ENCODE peak calls at places on chromosomes 12 and 14, in four cellular contexts. One of them, this sample, is unnamed.

GRCh38 chr12:7146228-7146627 is 16.1 kb downstream of the CLSTN3 start:
- DNase-seq in upper lobe of right lung: peak; percentile 12
- DNase-seq in cardiac fibroblast: no peak
- DNase-seq in dorsolateral prefrontal cortex: no peak
- DNase-seq in this sample: no peak

GRCh38 chr12:100799770-100800169 is 5.2 kb downstream of the ANO4 start:
- DNase-seq in upper lobe of right lung: no peak
- DNase-seq in cardiac fibroblast: no peak
- DNase-seq in dorsolateral prefrontal cortex: peak; percentile 13
- DNase-seq in this sample: peak; percentile 33

GRCh38 chr12:111692575-111693210 is 6.8 kb downstream of the ACAD10 start:
- DNase-seq in upper lobe of right lung: no peak
- DNase-seq in cardiac fibroblast: peak; percentile 20
- DNase-seq in dorsolateral prefrontal cortex: no peak
- DNase-seq in this sample: no peak

GRCh38 chr12:46964496-46965098 is 114.8 kb upstream of the PCED1B start:
- DNase-seq in upper lobe of right lung: no peak
- DNase-seq in cardiac fibroblast: peak; percentile 71
- DNase-seq in dorsolateral prefrontal cortex: no peak
- DNase-seq in this sample: peak; percentile 88

GRCh38 chr12:101992091-101992490 is 69.7 kb downstream of the WASHC3 start:
- DNase-seq in upper lobe of right lung: no peak
- DNase-seq in cardiac fibroblast: peak; percentile 16
- DNase-seq in dorsolateral prefrontal cortex: no peak
- DNase-seq in this sample: peak; percentile 23

GRCh38 chr14:101496779-101497420 is 64.4 kb upstream of the DIO3 start:
- DNase-seq in upper lobe of right lung: peak; percentile 33
- DNase-seq in cardiac fibroblast: no peak
- DNase-seq in dorsolateral prefrontal cortex: no peak
- DNase-seq in this sample: no peak

GRCh38 chr12:124512667-124513296 is 54.6 kb downstream of the NCOR2 start:
- DNase-seq in upper lobe of right lung: peak; percentile 93
- DNase-seq in cardiac fibroblast: peak; percentile 97
- DNase-seq in dorsolateral prefrontal cortex: peak; percentile 73
- DNase-seq in this sample: peak; percentile 92

GRCh38 chr12:62372825-62373224 is 93.8 kb upstream of the MON2 start:
- DNase-seq in upper lobe of right lung: no peak
- DNase-seq in cardiac fibroblast: no peak
- DNase-seq in dorsolateral prefrontal cortex: no peak
- DNase-seq in this sample: no peak

GRCh38 chr14:43539210-43539609 is 967.9 kb downstream of the FSCB start:
- DNase-seq in upper lobe of right lung: no peak
- DNase-seq in cardiac fibroblast: peak; percentile 46
- DNase-seq in dorsolateral prefrontal cortex: no peak
- DNase-seq in this sample: no peak

GRCh38 chr12:11650279-11650696 is 814 bp downstream of the ETV6 start:
- DNase-seq in upper lobe of right lung: no peak
- DNase-seq in cardiac fibroblast: no peak
- DNase-seq in dorsolateral prefrontal cortex: peak; percentile 33
- DNase-seq in this sample: no peak

GRCh38 chr12:77584860-77585259 is 245.8 kb upstream of the NAV3 start:
- DNase-seq in upper lobe of right lung: no peak
- DNase-seq in cardiac fibroblast: no peak
- DNase-seq in dorsolateral prefrontal cortex: no peak
- DNase-seq in this sample: no peak

GRCh38 chr14:26394114-26394855 is 203.5 kb downstream of the NOVA1 start:
- DNase-seq in upper lobe of right lung: no peak
- DNase-seq in cardiac fibroblast: peak; percentile 64
- DNase-seq in dorsolateral prefrontal cortex: no peak
- DNase-seq in this sample: peak; percentile 1

GRCh38 chr12:104049278-104050257 is at the start of gene GLT8D2:
- DNase-seq in upper lobe of right lung: peak; percentile 71
- DNase-seq in cardiac fibroblast: peak; percentile 81
- DNase-seq in dorsolateral prefrontal cortex: no peak
- DNase-seq in this sample: peak; percentile 85

GRCh38 chr14:55297611-55298323 is 26.5 kb downstream of the FBXO34 start:
- DNase-seq in upper lobe of right lung: no peak
- DNase-seq in cardiac fibroblast: no peak
- DNase-seq in dorsolateral prefrontal cortex: no peak
- DNase-seq in this sample: no peak

GRCh38 chr12:171743-172705 is 41.9 kb downstream of the SLC6A12 start:
- DNase-seq in upper lobe of right lung: no peak
- DNase-seq in cardiac fibroblast: no peak
- DNase-seq in dorsolateral prefrontal cortex: no peak
- DNase-seq in this sample: no peak

GRCh38 chr12:1540690-1541089 is 53.7 kb downstream of the FBXL14 start:
- DNase-seq in upper lobe of right lung: no peak
- DNase-seq in cardiac fibroblast: no peak
- DNase-seq in dorsolateral prefrontal cortex: no peak
- DNase-seq in this sample: no peak

GRCh38 chr14:68709007-68709406 is 83.9 kb downstream of the ZFP36L1 start:
- DNase-seq in upper lobe of right lung: no peak
- DNase-seq in cardiac fibroblast: no peak
- DNase-seq in dorsolateral prefrontal cortex: no peak
- DNase-seq in this sample: no peak

GRCh38 chr12:105706321-105706972 is 376.0 kb downstream of the C12orf75 start:
- DNase-seq in upper lobe of right lung: no peak
- DNase-seq in cardiac fibroblast: no peak
- DNase-seq in dorsolateral prefrontal cortex: peak; percentile 8
- DNase-seq in this sample: peak; percentile 43

GRCh38 chr12:39692258-39692853 is 72.8 kb upstream of the ABCD2 start:
- DNase-seq in upper lobe of right lung: no peak
- DNase-seq in cardiac fibroblast: peak; percentile 24
- DNase-seq in dorsolateral prefrontal cortex: no peak
- DNase-seq in this sample: peak; percentile 6

GRCh38 chr12:13602217-13602616 is 379.2 kb downstream of the GRIN2B start:
- DNase-seq in upper lobe of right lung: no peak
- DNase-seq in cardiac fibroblast: no peak
- DNase-seq in dorsolateral prefrontal cortex: no peak
- DNase-seq in this sample: no peak

GRCh38 chr12:42145552-42146215 is 1.0 kb upstream of the GXYLT1 start:
- DNase-seq in upper lobe of right lung: no peak
- DNase-seq in cardiac fibroblast: no peak
- DNase-seq in dorsolateral prefrontal cortex: no peak
- DNase-seq in this sample: no peak

GRCh38 chr12:21301-22189 is 45.0 kb upstream of the IQSEC3 start:
- DNase-seq in upper lobe of right lung: peak; percentile 73
- DNase-seq in cardiac fibroblast: no peak
- DNase-seq in dorsolateral prefrontal cortex: no peak
- DNase-seq in this sample: no peak

GRCh38 chr12:70722584-70723343 is 85.5 kb upstream of the PTPRB start:
- DNase-seq in upper lobe of right lung: no peak
- DNase-seq in cardiac fibroblast: peak; percentile 71
- DNase-seq in dorsolateral prefrontal cortex: no peak
- DNase-seq in this sample: peak; percentile 13

GRCh38 chr12:48165089-48166031 is 8.0 kb upstream of the ASB8 start:
- DNase-seq in upper lobe of right lung: no peak
- DNase-seq in cardiac fibroblast: peak; percentile 76
- DNase-seq in dorsolateral prefrontal cortex: no peak
- DNase-seq in this sample: peak; percentile 67

GRCh38 chr12:12722351-12723146 is 5.4 kb downstream of the CDKN1B start:
- DNase-seq in upper lobe of right lung: no peak
- DNase-seq in cardiac fibroblast: peak; percentile 26
- DNase-seq in dorsolateral prefrontal cortex: no peak
- DNase-seq in this sample: no peak

GRCh38 chr12:25797335-25797863 is 161.1 kb upstream of the RASSF8 start:
- DNase-seq in upper lobe of right lung: no peak
- DNase-seq in cardiac fibroblast: no peak
- DNase-seq in dorsolateral prefrontal cortex: no peak
- DNase-seq in this sample: no peak

GRCh38 chr12:67818379-67819001 is 169.9 kb downstream of the DYRK2 start:
- DNase-seq in upper lobe of right lung: no peak
- DNase-seq in cardiac fibroblast: no peak
- DNase-seq in dorsolateral prefrontal cortex: no peak
- DNase-seq in this sample: peak; percentile 72

GRCh38 chr14:33343016-33343415 is 404.3 kb downstream of the NPAS3 start:
- DNase-seq in upper lobe of right lung: no peak
- DNase-seq in cardiac fibroblast: peak; percentile 7
- DNase-seq in dorsolateral prefrontal cortex: no peak
- DNase-seq in this sample: peak; percentile 13

GRCh38 chr12:113301811-113302210 is 33.1 kb downstream of the SLC8B1 start:
- DNase-seq in upper lobe of right lung: no peak
- DNase-seq in cardiac fibroblast: no peak
- DNase-seq in dorsolateral prefrontal cortex: no peak
- DNase-seq in this sample: no peak

GRCh38 chr14:90060965-90061848 is 587 bp upstream of the KCNK13 start:
- DNase-seq in upper lobe of right lung: no peak
- DNase-seq in cardiac fibroblast: no peak
- DNase-seq in dorsolateral prefrontal cortex: no peak
- DNase-seq in this sample: no peak

GRCh38 chr14:58641509-58641908 is 3.7 kb downstream of the DACT1 start:
- DNase-seq in upper lobe of right lung: no peak
- DNase-seq in cardiac fibroblast: no peak
- DNase-seq in dorsolateral prefrontal cortex: no peak
- DNase-seq in this sample: no peak
- TF ChIP-seq CTCF in upper lobe of right lung: no peak
- TF ChIP-seq CTCF in cardiac fibroblast: peak; percentile 34
- TF ChIP-seq CTCF in dorsolateral prefrontal cortex: no peak
- TF ChIP-seq CTCF in this sample: peak; percentile 7

GRCh38 chr12:51676875-51677274 is 85.8 kb downstream of the SCN8A start:
- DNase-seq in upper lobe of right lung: no peak
- DNase-seq in cardiac fibroblast: no peak
- DNase-seq in dorsolateral prefrontal cortex: no peak
- DNase-seq in this sample: no peak

GRCh38 chr12:51672334-51672733 is 81.3 kb downstream of the SCN8A start:
- DNase-seq in upper lobe of right lung: no peak
- DNase-seq in cardiac fibroblast: no peak
- DNase-seq in dorsolateral prefrontal cortex: no peak
- DNase-seq in this sample: no peak

GRCh38 chr12:51678086-51678724 is 87.2 kb downstream of the SCN8A start:
- DNase-seq in upper lobe of right lung: no peak
- DNase-seq in cardiac fibroblast: peak; percentile 63
- DNase-seq in dorsolateral prefrontal cortex: no peak
- DNase-seq in this sample: peak; percentile 64

GRCh38 chr12:51669996-51670395 is 79.0 kb downstream of the SCN8A start:
- DNase-seq in upper lobe of right lung: no peak
- DNase-seq in cardiac fibroblast: no peak
- DNase-seq in dorsolateral prefrontal cortex: no peak
- DNase-seq in this sample: no peak

DNA sequence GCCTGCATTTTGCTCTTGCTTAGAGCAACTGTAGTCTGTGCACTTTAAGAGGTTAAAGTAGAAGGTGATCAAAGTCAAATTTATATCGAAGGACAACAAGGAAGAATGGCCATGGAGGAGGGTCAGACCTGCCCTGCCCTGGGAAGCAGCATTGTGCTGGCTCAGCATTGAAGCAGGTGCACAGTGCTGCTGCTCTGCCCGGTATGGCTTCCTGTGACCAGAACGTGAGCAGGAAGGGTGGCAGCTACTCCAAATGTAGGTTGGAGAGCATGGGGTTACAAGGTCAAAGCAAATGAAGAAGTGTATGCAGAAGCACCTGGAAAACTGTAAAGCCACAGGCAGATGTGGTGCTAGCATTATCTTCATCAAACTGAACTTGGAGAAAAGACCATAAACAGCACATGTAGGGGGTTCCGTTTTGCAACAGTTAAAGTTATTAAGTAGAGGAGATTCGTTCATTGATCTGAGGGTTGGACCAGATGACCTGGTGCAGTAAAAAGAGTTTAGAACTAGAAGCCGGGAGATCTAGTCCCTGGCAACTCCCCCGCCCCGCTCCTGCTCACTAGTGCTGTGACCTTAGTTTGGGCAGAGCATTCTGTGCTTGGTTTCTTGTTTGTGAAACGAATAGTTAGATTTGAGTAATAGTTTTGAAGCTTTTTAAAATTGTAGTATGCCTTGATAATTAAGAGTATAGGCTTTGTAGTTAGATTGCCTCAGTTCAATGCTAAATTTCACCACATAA is 84.2 kb downstream of the SCN8A start:
- DNase-seq in upper lobe of right lung: no peak
- DNase-seq in cardiac fibroblast: no peak
- DNase-seq in dorsolateral prefrontal cortex: no peak
- DNase-seq in this sample: no peak
- H3K4me3 ChIP-seq in upper lobe of right lung: no peak overlapping the region
- H3K4me3 ChIP-seq in cardiac fibroblast: no peak overlapping the region
- H3K4me3 ChIP-seq in dorsolateral prefrontal cortex: no peak overlapping the region
- H3K4me3 ChIP-seq in this sample: no peak overlapping the region

GRCh38 chr14:70358631-70359030 is 852 bp downstream of the COX16 start:
- DNase-seq in upper lobe of right lung: no peak
- DNase-seq in cardiac fibroblast: peak; percentile 29
- DNase-seq in dorsolateral prefrontal cortex: no peak
- DNase-seq in this sample: peak; percentile 31

GRCh38 chr14:70357557-70357956 is 1.9 kb downstream of the COX16 start:
- DNase-seq in upper lobe of right lung: no peak
- DNase-seq in cardiac fibroblast: no peak
- DNase-seq in dorsolateral prefrontal cortex: no peak
- DNase-seq in this sample: no peak

GRCh38 chr14:70357985-70358384 is 1.5 kb downstream of the COX16 start:
- DNase-seq in upper lobe of right lung: no peak
- DNase-seq in cardiac fibroblast: no peak
- DNase-seq in dorsolateral prefrontal cortex: no peak
- DNase-seq in this sample: no peak

GRCh38 chr14:70350078-70350477 is 9.4 kb downstream of the COX16 start:
- DNase-seq in upper lobe of right lung: no peak
- DNase-seq in cardiac fibroblast: no peak
- DNase-seq in dorsolateral prefrontal cortex: no peak
- DNase-seq in this sample: no peak

GRCh38 chr14:70354204-70354603 is 5.3 kb downstream of the COX16 start:
- DNase-seq in upper lobe of right lung: no peak
- DNase-seq in cardiac fibroblast: no peak
- DNase-seq in dorsolateral prefrontal cortex: no peak
- DNase-seq in this sample: no peak
- TF ChIP-seq CTCF in upper lobe of right lung: no peak
- TF ChIP-seq CTCF in cardiac fibroblast: no peak
- TF ChIP-seq CTCF in dorsolateral prefrontal cortex: no peak
- TF ChIP-seq CTCF in this sample: no peak

GRCh38 chr12:81757731-81758325 is 1.3 kb downstream of the PPFIA2 start:
- DNase-seq in upper lobe of right lung: no peak
- DNase-seq in cardiac fibroblast: no peak
- DNase-seq in dorsolateral prefrontal cortex: no peak
- DNase-seq in this sample: no peak
- H3K4me3 ChIP-seq in upper lobe of right lung: peak overlapping the region; percentile 46
- H3K4me3 ChIP-seq in cardiac fibroblast: peak overlapping the region; percentile 39
- H3K4me3 ChIP-seq in dorsolateral prefrontal cortex: peak overlapping the region; percentile 81
- H3K4me3 ChIP-seq in this sample: no peak overlapping the region